ENCODE peak calls at places on chromosomes 2 and 18, in six cellular contexts. C is uterus, F is AG04449, X is MCF 10A, O is cardiac muscle cell, D is heart right ventricle. U is an unnamed sample.

GRCh38 chr2:158464426-158465281 is 7.9 kb downstream of the PKP4 start:
- DNase-seq in C (no peak), F (no peak), X (peak; percentile 32), O (peak; percentile 35), D (no peak), U (no peak)

GRCh38 chr18:46264255-46264654 is 160.1 kb downstream of the HAUS1 start:
- DNase-seq in C (no peak), F (no peak), X (peak; percentile 30), O (peak; percentile 64), D (no peak), U (no peak)

GRCh38 chr2:202317080-202317859 is 51.7 kb downstream of the NOP58 start:
- DNase-seq in C (peak; percentile 67), F (peak; percentile 26), X (peak; percentile 95), O (peak; percentile 97), D (peak; percentile 31), U (no peak)

GRCh38 chr18:45619062-45619825 is 4.0 kb downstream of the SLC14A2 start:
- DNase-seq in C (peak; percentile 81), F (no peak), X (no peak), O (peak; percentile 30), D (peak; percentile 58), U (no peak)

GRCh38 chr2:159146930-159147666 is 139.4 kb downstream of the WDSUB1 start:
- DNase-seq in C (no peak), F (no peak), X (peak; percentile 66), O (peak; percentile 38), D (peak; percentile 59), U (no peak)

GRCh38 chr2:118808429-118808809 is 39.0 kb downstream of the EN1 start:
- DNase-seq in C (no peak), F (no peak), X (no peak), O (peak; percentile 3), D (no peak), U (no peak)

GRCh38 chr18:5317186-5317585 is 21.7 kb upstream of the ZBTB14 start:
- DNase-seq in C (no peak), F (no peak), X (peak; percentile 67), O (peak; percentile 20), D (no peak), U (no peak)

GRCh38 chr2:216691210-216691741 is 4.1 kb downstream of the IGFBP5 start:
- DNase-seq in C (peak; percentile 86), F (no peak), X (peak; percentile 54), O (peak; percentile 82), D (peak; percentile 85), U (peak; percentile 54)

GRCh38 chr2:208033701-208034502 is 8.6 kb upstream of the PLEKHM3 start:
- DNase-seq in C (peak; percentile 18), F (no peak), X (peak; percentile 82), O (peak; percentile 46), D (no peak), U (no peak)

GRCh38 chr18:21741511-21742322 is 1.1 kb downstream of the MIB1 start:
- DNase-seq in C (peak; percentile 33), F (no peak), X (peak; percentile 27), O (no peak), D (peak; percentile 30), U (peak; percentile 38)

GRCh38 chr2:223980397-223980735 is 23.1 kb downstream of the MRPL44 start:
- DNase-seq in C (no peak), F (no peak), X (no peak), O (no peak), D (no peak), U (no peak)

GRCh38 chr2:160324161-160324768 is 124.2 kb upstream of the ITGB6 start:
- DNase-seq in C (peak; percentile 56), F (no peak), X (peak; percentile 66), O (peak; percentile 75), D (peak; percentile 51), U (peak; percentile 53)

GRCh38 chr2:51350100-51350499 is 318.2 kb upstream of the NRXN1 start:
- DNase-seq in C (no peak), F (peak; percentile 34), X (peak; percentile 38), O (peak; percentile 70), D (no peak), U (no peak)

GRCh38 chr2:191901031-191901430 is 54.1 kb upstream of the CAVIN2 start:
- DNase-seq in C (no peak), F (no peak), X (no peak), O (no peak), D (no peak), U (no peak)

GRCh38 chr18:48228301-48228715 is 180.9 kb downstream of the ZBTB7C start:
- DNase-seq in C (peak; percentile 63), F (no peak), X (peak; percentile 82), O (peak; percentile 58), D (peak; percentile 57), U (no peak)

GRCh38 chr2:132678498-132678897 is 8.5 kb upstream of the LYPD1 start:
- DNase-seq in C (no peak), F (no peak), X (no peak), O (peak; percentile 7), D (no peak), U (no peak)

GRCh38 chr2:1653137-1653789 is 91.1 kb downstream of the PXDN start:
- DNase-seq in C (peak; percentile 82), F (peak; percentile 83), X (peak; percentile 95), O (peak; percentile 96), D (peak; percentile 59), U (no peak)

GRCh38 chr2:68765739-68766377 is 31.2 kb downstream of the ARHGAP25 start:
- DNase-seq in C (no peak), F (no peak), X (no peak), O (peak; percentile 34), D (no peak), U (no peak)

GRCh38 chr2:68767996-68768395 is 33.4 kb downstream of the ARHGAP25 start:
- DNase-seq in C (no peak), F (no peak), X (no peak), O (no peak), D (no peak), U (no peak)

GRCh38 chr2:68764781-68765385 is 30.3 kb downstream of the ARHGAP25 start:
- DNase-seq in C (no peak), F (no peak), X (no peak), O (peak; percentile 86), D (no peak), U (no peak)

GRCh38 chr2:68767031-68767961 is 32.7 kb downstream of the ARHGAP25 start:
- DNase-seq in C (no peak), F (no peak), X (no peak), O (no peak), D (no peak), U (no peak)

GRCh38 chr2:68766378-68766845 is 31.8 kb downstream of the ARHGAP25 start:
- DNase-seq in C (no peak), F (no peak), X (peak; percentile 82), O (peak; percentile 93), D (no peak), U (no peak)
- TF ChIP-seq CTCF in C (no peak), F (no peak), X (no peak), O (no peak), D (no peak), U (no peak)

DNA sequence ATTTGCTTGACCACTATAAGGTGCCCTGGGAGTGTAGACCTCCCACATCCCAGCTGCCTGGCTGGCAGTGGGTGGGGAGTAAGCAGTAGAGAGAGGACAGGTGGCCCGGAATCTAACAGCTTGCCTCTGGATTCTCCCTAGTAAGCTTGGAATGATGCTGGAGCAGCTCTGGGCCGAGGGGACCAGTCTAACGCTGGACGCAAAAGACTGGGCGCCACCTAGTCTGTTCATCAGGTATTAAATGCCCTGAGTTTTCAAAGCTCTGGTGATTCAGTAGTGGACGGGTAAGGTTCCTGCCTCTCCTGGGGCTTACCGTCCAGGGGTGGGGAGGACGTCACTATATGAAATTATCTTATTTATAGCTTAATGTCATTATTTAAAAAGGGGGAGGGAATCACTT is 648 bp upstream of the LYPD6B start:
- DNase-seq in C (no peak), F (no peak), X (peak; percentile 43), O (no peak), D (no peak), U (no peak)
- TF ChIP-seq CTCF in C (no peak), F (no peak), X (no peak), O (no peak), D (no peak), U (no peak)

DNA sequence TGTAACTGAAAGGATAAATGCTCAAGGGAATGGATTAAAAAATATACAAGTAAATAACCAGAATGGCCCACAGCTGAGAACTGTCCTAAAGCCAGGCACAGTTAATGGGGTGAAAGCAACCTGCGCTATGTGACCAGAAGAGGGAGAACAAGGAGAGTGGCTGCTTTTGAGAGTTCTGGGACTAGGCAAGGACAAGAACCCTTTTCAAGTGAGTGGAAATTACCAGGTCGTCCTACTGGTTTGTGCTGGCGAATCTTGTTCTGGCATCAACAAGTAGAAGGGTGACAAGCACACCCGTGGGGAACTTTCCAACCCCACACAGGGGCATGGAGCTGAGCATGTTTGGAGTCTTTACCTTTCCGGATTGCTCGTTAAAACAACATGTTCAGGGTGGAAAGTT is 82.8 kb downstream of the TMEM17 start:
- DNase-seq in C (no peak), F (no peak), X (peak; percentile 32), O (peak; percentile 14), D (no peak), U (no peak)
- TF ChIP-seq CTCF in C (no peak), F (peak; percentile 34), X (no peak), O (peak; percentile 21), D (no peak), U (peak; percentile 40)

DNA sequence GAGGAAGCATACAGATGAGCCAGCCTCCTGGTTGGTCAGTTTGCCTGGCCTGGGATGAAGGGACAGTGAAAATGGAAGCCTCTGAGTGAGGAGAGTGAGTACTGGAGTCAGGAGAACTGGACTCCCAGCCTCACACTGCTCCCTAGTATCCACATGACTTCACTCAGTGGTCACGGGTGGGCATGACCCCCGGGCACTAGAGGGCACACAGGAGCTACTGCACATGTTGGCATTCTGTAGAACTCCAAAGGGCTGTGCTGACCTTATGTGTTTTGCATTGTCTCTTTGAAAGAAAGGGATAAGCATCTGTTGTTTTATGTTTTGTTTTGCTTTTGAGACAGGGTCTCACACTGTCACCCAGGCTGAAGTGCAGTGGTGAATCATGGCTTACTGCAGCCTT is 23.7 kb downstream of the NCAPH start:
- DNase-seq in C (no peak), F (no peak), X (no peak), O (no peak), D (peak; percentile 30), U (no peak)
- TF ChIP-seq CTCF in C (no peak), F (no peak), X (peak; percentile 10), O (peak; percentile 16), D (peak; percentile 20), U (no peak)

DNA sequence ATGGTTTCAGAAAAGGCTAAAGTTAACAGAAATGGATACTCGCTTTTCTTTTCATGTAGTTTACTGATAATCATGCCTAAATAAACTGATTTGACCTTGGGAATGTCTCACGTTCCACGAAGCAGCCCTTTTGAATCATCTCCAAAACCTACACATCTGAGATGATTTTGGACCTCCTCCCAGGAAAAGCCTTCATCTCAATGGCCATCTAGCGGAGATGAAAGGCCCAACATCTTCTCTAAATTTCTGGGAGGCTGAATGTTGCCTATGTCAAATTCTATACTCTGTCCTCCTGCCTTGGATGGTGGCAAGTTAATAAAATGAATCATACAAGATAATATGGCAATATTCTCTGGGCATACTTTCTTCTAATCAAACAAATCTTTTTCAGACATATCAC is 448.5 kb downstream of the ZEB2 start:
- DNase-seq in C (no peak), F (no peak), X (peak; percentile 9), O (peak; percentile 58), D (no peak), U (no peak)
- TF ChIP-seq CTCF in C (no peak), F (no peak), X (no peak), O (peak; percentile 51), D (no peak), U (no peak)